ENCODE peak calls at places on chromosome 13, in seven cellular contexts. U is right atrium auricular region; D is CD4-positive, alpha-beta T cell; I is endothelial cell; S is nephron progenitor cell; V is neural progenitor cell; B is IMR-90. M is an unnamed sample.

GRCh38 chr13:66553391-66553790 is 676.7 kb downstream of the PCDH9 start:
- DNase-seq in B (peak; percentile 35), I (no peak), S (no peak), V (no peak), U (no peak), D (no peak), M (no peak)

GRCh38 chr13:48739346-48740037 is 85.8 kb downstream of the CYSLTR2 start:
- DNase-seq in D (no peak), I (no peak), S (no peak), V (no peak), B (peak; percentile 47), U (no peak), M (no peak)

GRCh38 chr13:84940167-84940566 is 859.1 kb downstream of the SLITRK6 start:
- DNase-seq in D (no peak), S (no peak), V (no peak), U (no peak), B (no peak), I (no peak), M (no peak)

GRCh38 chr13:59533561-59534337 is 630.0 kb downstream of the DIAPH3 start:
- DNase-seq in V (no peak), U (no peak), S (no peak), B (peak; percentile 34), D (no peak), I (no peak), M (no peak)

GRCh38 chr13:35496761-35497386 is 20.4 kb upstream of the MAB21L1 start:
- DNase-seq in B (no peak), S (no peak), D (no peak), U (no peak), I (no peak), V (no peak), M (no peak)

GRCh38 chr13:113150545-113151365 is 7.7 kb upstream of the PROZ start:
- DNase-seq in S (no peak), V (no peak), U (peak; percentile 57), I (no peak), D (no peak), B (no peak), M (no peak)

GRCh38 chr13:91358384-91358776 is 10.9 kb downstream of the MIR17HG start:
- DNase-seq in I (no peak), U (no peak), D (no peak), B (no peak), V (no peak), S (no peak), M (no peak)

GRCh38 chr13:23867027-23867491 is 22.1 kb downstream of the MIPEP start:
- DNase-seq in B (peak; percentile 85), D (no peak), S (no peak), V (peak; percentile 18), I (no peak), U (no peak), M (no peak)

GRCh38 chr13:110869805-110870706 is 44.8 kb downstream of the ANKRD10 start:
- DNase-seq in U (peak; percentile 99), S (no peak), V (peak; percentile 46), D (no peak), B (peak; percentile 100), I (peak; percentile 29), M (peak; percentile 84)

GRCh38 chr13:51645154-51645650 is 60.9 kb downstream of the WDFY2 start:
- DNase-seq in B (peak; percentile 57), I (no peak), D (no peak), U (no peak), S (no peak), V (no peak), M (no peak)

DNA sequence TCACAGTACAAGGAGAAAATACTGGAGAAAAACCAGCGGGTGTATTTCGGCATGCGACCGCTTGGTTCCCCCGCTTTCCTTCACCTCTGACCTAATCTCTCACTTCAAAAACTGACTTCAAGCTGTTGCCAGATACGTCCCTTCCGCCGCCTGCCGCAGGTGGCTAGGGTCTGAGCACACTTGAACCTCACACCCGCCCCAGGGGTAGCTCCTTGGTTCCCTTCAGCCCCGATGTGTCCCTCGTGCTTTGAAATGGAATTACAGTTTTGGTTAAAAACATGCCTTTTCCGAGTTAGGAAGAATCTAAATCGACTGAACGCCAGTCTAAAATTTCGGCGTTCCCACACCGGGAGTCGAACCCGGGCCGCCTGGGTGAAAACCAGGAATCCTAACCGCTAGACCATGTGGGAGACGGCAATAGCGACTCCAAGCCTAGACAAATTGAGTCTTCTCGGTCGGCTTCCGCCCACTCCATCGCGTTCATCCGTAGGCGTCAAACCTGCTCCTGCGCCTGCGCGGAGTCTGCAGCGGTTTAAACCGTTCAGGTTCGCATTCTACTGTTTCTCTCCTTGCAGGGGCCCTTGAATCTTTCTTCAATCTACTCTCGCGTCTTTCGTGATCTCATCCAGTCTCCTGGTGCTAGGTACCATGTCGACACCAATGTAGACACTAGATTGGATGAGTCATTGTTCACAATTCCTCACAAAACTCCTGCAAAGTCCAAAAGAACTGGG is 71.5 kb downstream of the NUFIP1 start:
- DNase-seq in S (peak; percentile 98), V (peak; percentile 98), U (peak; percentile 97), I (peak; percentile 94), B (peak; percentile 97), D (peak; percentile 98), M (peak; percentile 97)
- TF ChIP-seq CTCF in S (peak; percentile 51), V (peak; percentile 51), U (peak; percentile 47), I (peak; percentile 18), B (peak; percentile 48), D (no peak), M (peak; percentile 42)

DNA sequence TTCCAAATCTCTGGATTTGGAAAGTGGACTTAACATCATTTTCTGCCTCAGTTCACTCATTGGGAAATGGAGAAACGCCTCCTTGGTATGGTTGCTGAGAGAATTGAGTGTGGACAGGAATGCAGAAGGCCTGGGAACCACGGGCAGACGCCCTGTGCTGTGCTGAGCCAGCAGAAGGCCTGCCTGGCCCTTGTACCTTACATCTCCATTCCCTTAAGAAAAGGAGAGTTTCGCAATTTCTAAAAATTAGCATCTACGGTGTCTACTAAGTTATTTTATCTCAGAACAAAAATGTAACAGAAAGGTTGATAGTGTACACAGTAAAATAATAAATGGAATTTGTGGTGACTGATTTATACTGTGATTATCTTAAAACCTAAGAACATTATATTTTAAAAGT is 78.7 kb downstream of the IPO5 start:
- DNase-seq in V (peak; percentile 41), I (no peak), B (no peak), D (no peak), U (no peak), S (no peak), M (no peak)
- TF ChIP-seq CTCF in V (no peak), I (no peak), B (no peak), D (no peak), U (no peak), S (no peak), M (no peak)

GRCh38 chr13:29427937-29428309 is 167.6 kb downstream of the SLC7A1 start:
- DNase-seq in S (no peak), D (no peak), I (no peak), B (no peak), U (no peak), V (no peak), M (no peak)

GRCh38 chr13:29428992-29429315 is 166.5 kb downstream of the SLC7A1 start:
- DNase-seq in B (no peak), I (no peak), U (no peak), S (no peak), V (no peak), D (no peak), M (no peak)

GRCh38 chr13:29423050-29423449 is 172.4 kb downstream of the SLC7A1 start:
- DNase-seq in S (no peak), V (peak; percentile 60), I (no peak), U (no peak), D (no peak), B (no peak), M (no peak)

GRCh38 chr13:29429496-29429895 is 166.0 kb downstream of the SLC7A1 start:
- DNase-seq in V (no peak), B (no peak), S (no peak), I (no peak), D (no peak), U (no peak), M (no peak)

DNA sequence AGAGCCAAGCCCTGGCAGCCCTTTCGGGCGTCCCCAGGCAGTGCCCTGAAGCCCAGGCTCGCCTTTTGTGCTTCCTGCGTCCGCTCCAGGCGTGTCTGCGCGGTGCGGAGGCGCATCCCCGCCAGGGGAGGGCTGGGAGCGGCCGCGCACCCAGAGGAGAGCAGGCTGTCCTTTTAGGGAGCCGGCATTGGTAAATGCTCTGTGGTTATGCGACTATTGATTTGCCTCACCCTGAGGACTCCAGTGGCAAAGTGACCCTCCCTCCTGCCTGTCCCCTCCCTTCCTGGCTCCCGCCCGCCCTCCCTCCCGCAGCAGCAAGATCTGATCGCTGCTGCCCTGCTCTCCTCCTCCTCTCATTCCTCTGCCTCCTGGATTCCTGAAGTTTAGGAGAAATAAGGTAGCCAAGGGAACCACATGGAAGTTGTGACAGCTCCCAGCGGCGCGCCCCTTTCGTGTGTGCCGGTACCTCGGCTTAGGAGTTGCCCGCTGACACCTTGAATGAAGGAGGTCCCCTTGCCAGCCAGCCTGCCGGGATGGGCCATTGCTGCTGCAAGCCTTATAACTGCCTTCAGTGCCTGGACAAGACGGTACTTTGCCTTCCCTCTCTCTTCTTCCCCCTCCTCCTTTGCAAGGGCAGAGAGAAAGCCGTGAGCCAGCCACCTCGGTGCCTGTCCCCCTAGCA is 167.0 kb downstream of the SLC7A1 start:
- DNase-seq in V (peak; percentile 71), D (no peak), S (peak; percentile 52), I (peak; percentile 39), B (no peak), U (no peak), M (no peak)
- TF ChIP-seq CTCF in V (no peak), D (no peak), S (no peak), I (no peak), B (no peak), U (no peak), M (no peak)

GRCh38 chr13:101916108-101916757 is 463.8 kb downstream of the ITGBL1 start:
- DNase-seq in D (no peak), U (no peak), S (peak; percentile 71), V (peak; percentile 84), I (peak; percentile 70), B (no peak), M (peak; percentile 11)
- TF ChIP-seq CTCF in D (no peak), U (peak; percentile 59), S (peak; percentile 37), V (peak; percentile 55), I (no peak), B (no peak), M (no peak)

DNA sequence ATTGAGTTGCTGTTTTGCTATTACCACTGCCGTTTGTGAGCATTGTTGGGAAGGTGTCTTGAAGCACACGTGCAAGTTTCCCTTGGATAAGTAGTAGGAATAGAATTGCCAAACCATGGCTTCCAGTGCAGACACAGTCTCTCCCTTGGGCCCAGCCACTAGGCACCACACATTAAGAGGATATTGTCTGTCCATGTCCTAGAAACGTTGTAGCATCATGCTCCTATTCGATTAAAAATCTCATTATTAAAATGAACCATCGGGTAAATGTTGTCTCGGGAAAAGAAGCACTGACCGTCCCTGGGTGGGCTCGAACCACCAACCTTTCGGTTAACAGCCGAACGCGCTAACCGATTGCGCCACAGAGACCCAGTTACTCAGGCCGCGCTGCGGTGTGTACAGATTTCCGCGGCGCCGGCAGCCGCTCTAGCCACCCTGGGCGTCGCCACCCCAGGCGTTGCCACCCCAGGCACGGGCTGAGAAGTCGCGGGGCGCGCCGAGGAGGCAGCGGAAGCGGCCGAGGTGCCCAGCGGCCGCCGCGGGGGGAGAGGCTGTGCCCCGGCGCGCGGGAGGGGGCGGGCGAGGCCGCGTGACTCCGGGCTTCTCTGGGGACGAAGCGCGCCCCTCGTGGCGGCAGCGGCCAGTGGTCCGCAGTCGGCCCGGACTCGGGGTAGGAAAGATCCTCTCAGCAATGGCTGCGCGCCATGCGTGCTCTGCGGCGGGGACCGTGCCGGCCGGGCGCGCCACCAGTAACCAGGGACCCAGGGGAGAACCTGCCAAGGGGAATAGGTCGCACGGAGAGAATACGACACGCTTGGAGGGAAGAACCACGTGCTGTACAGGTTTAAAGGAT is 56.2 kb downstream of the USPL1 start:
- DNase-seq in I (peak; percentile 90), U (peak; percentile 91), S (peak; percentile 89), D (peak; percentile 88), B (peak; percentile 89), V (peak; percentile 93), M (peak; percentile 96)
- TF ChIP-seq CTCF in I (peak; percentile 77), U (peak; percentile 83), S (peak; percentile 67), D (peak; percentile 45), B (peak; percentile 77), V (peak; percentile 77), M (peak; percentile 61)